ENCODE peak calls at places on chromosomes 11 and 22, in five cellular contexts. One of them, this sample, is unnamed.

GRCh38 chr11:33690290-33691050 is 10.2 kb downstream of the C11orf91 start:
- DNase-seq in stimulated activated CD8-positive, alpha-beta memory T cell treated with anti-CD3 and anti-CD28 coated beads, Interleukin-4, amount 100 ng/mL, for 1 hour: no peak
- DNase-seq in body of pancreas: peak
- DNase-seq in Peyer's patch: no peak
- DNase-seq in GDM1: no peak
- DNase-seq in this sample: no peak

GRCh38 chr11:442611-443081 is 835 bp upstream of the ANO9 start:
- DNase-seq in GDM1: no peak
- DNase-seq in stimulated activated CD8-positive, alpha-beta memory T cell treated with anti-CD3 and anti-CD28 coated beads, Interleukin-4, amount 100 ng/mL, for 1 hour: no peak
- DNase-seq in body of pancreas: no peak
- DNase-seq in Peyer's patch: no peak
- DNase-seq in this sample: no peak

GRCh38 chr22:27990879-27991278 is 71.8 kb upstream of the PITPNB start:
- DNase-seq in body of pancreas: no peak
- DNase-seq in Peyer's patch: peak
- DNase-seq in stimulated activated CD8-positive, alpha-beta memory T cell treated with anti-CD3 and anti-CD28 coated beads, Interleukin-4, amount 100 ng/mL, for 1 hour: no peak
- DNase-seq in GDM1: no peak
- DNase-seq in this sample: peak

GRCh38 chr11:68982134-68982533 is 1.3 kb upstream of the MRGPRD start:
- DNase-seq in GDM1: no peak
- DNase-seq in Peyer's patch: no peak
- DNase-seq in stimulated activated CD8-positive, alpha-beta memory T cell treated with anti-CD3 and anti-CD28 coated beads, Interleukin-4, amount 100 ng/mL, for 1 hour: no peak
- DNase-seq in body of pancreas: no peak
- DNase-seq in this sample: no peak

GRCh38 chr11:10666976-10667892 is 26.3 kb downstream of the IRAG1 start:
- DNase-seq in Peyer's patch: no peak
- DNase-seq in GDM1: no peak
- DNase-seq in stimulated activated CD8-positive, alpha-beta memory T cell treated with anti-CD3 and anti-CD28 coated beads, Interleukin-4, amount 100 ng/mL, for 1 hour: no peak
- DNase-seq in body of pancreas: no peak
- DNase-seq in this sample: no peak

GRCh38 chr22:20568502-20569058 is 61.2 kb downstream of the MED15 start:
- DNase-seq in stimulated activated CD8-positive, alpha-beta memory T cell treated with anti-CD3 and anti-CD28 coated beads, Interleukin-4, amount 100 ng/mL, for 1 hour: no peak
- DNase-seq in body of pancreas: no peak
- DNase-seq in Peyer's patch: no peak
- DNase-seq in GDM1: no peak
- DNase-seq in this sample: no peak

GRCh38 chr11:33869511-33870422 is 22.1 kb downstream of the LMO2 start:
- DNase-seq in GDM1: peak
- DNase-seq in Peyer's patch: peak
- DNase-seq in stimulated activated CD8-positive, alpha-beta memory T cell treated with anti-CD3 and anti-CD28 coated beads, Interleukin-4, amount 100 ng/mL, for 1 hour: no peak
- DNase-seq in body of pancreas: peak
- DNase-seq in this sample: no peak

GRCh38 chr11:114441921-114442320 is 2.7 kb downstream of the REXO2 start:
- DNase-seq in GDM1: no peak
- DNase-seq in Peyer's patch: no peak
- DNase-seq in stimulated activated CD8-positive, alpha-beta memory T cell treated with anti-CD3 and anti-CD28 coated beads, Interleukin-4, amount 100 ng/mL, for 1 hour: no peak
- DNase-seq in body of pancreas: no peak
- DNase-seq in this sample: no peak

GRCh38 chr22:43327039-43327438 is 16.1 kb downstream of the SCUBE1 start:
- DNase-seq in Peyer's patch: no peak
- DNase-seq in body of pancreas: no peak
- DNase-seq in stimulated activated CD8-positive, alpha-beta memory T cell treated with anti-CD3 and anti-CD28 coated beads, Interleukin-4, amount 100 ng/mL, for 1 hour: no peak
- DNase-seq in GDM1: no peak
- DNase-seq in this sample: no peak

GRCh38 chr22:35728639-35729308 is 11.1 kb downstream of the APOL5 start:
- DNase-seq in body of pancreas: peak
- DNase-seq in stimulated activated CD8-positive, alpha-beta memory T cell treated with anti-CD3 and anti-CD28 coated beads, Interleukin-4, amount 100 ng/mL, for 1 hour: no peak
- DNase-seq in Peyer's patch: peak
- DNase-seq in GDM1: no peak
- DNase-seq in this sample: peak